ENCODE peak calls at places on chromosomes 16 and 17, in nine cellular contexts. S is endothelial cell of umbilical vein; G is T-helper 2 cell; Z is GM12865; M is NCI-H1092 treated with DMSO at 0.1 percent for 48 hours; J is NCI-H345; E is activated naive CD4-positive, alpha-beta T cell treated with anti-CD3 and anti-CD28 coated beads for 36 hours; D is brain microvascular endothelial cell; K is putamen. L is an unnamed sample.

GRCh38 chr17:78628547-78629435 is 51.6 kb upstream of the DNAH17 start:
- DNase-seq in S (no peak), G (no peak), Z (no peak), M (no peak), J (no peak), E (no peak), D (no peak), K (no peak), L (no peak)

GRCh38 chr17:62125307-62125706 is 60.2 kb upstream of the MED13 start:
- DNase-seq in S (no peak), G (no peak), Z (no peak), M (no peak), J (no peak), E (no peak), D (no peak), K (no peak), L (no peak)

GRCh38 chr17:45381001-45381400 is 51.7 kb downstream of the ARHGAP27 start:
- DNase-seq in S (no peak), G (no peak), Z (peak), M (no peak), J (no peak), E (no peak), D (no peak), K (no peak), L (no peak)

GRCh38 chr16:87642491-87642890 is 40.2 kb downstream of the JPH3 start:
- DNase-seq in S (no peak), G (no peak), Z (no peak), M (no peak), J (no peak), E (no peak), D (no peak), K (no peak), L (no peak)

GRCh38 chr17:67452681-67453554 is 75.8 kb downstream of the PITPNC1 start:
- DNase-seq in S (no peak), G (no peak), Z (peak), M (no peak), J (no peak), E (peak), D (no peak), K (no peak), L (no peak)

GRCh38 chr16:27779719-27780161 is 229.8 kb downstream of the KATNIP start:
- DNase-seq in S (no peak), G (no peak), Z (no peak), M (peak), J (no peak), E (no peak), D (peak), K (peak), L (no peak)

GRCh38 chr16:30660424-30661251 is 2.4 kb downstream of the FBRS start:
- DNase-seq in S (peak), G (peak), Z (peak), M (no peak), J (no peak), E (peak), D (peak), K (no peak), L (no peak)

GRCh38 chr16:29702307-29702706 is 23.3 kb downstream of the QPRT start:
- DNase-seq in S (no peak), G (no peak), Z (peak), M (no peak), J (no peak), E (peak), D (no peak), K (no peak), L (no peak)

L was measured in sigmoid colon.